ENCODE peak calls at places on chromosomes 11 and 22, in four cellular contexts. S is Caco-2, U is right lobe of liver, Z is left ventricle myocardium inferior. T is an unnamed sample.

GRCh38 chr11:6932150-6932549 is 5.9 kb downstream of the ZNF215 start:
- DNase-seq in Z (no peak), S (no peak), U (no peak), T (no peak)

GRCh38 chr22:40190501-40190900 is 12.8 kb downstream of the TNRC6B start:
- DNase-seq in S (no peak), U (no peak), Z (peak; percentile 45), T (no peak)

GRCh38 chr22:33842421-33843094 is 77.7 kb downstream of the LARGE1 start:
- DNase-seq in U (no peak), Z (no peak), S (no peak), T (no peak)

GRCh38 chr11:105164226-105164625 is 24.7 kb upstream of the CARD18 start:
- DNase-seq in S (no peak), Z (no peak), U (no peak), T (no peak)

GRCh38 chr22:25404556-25404922 is 159.9 kb upstream of the GRK3 start:
- DNase-seq in S (peak; percentile 39), U (no peak), Z (no peak), T (no peak)

GRCh38 chr11:17722000-17722643 is 2.8 kb downstream of the MYOD1 start:
- DNase-seq in Z (no peak), U (no peak), S (no peak), T (no peak)

GRCh38 chr11:132258865-132259264 is 888.5 kb downstream of the NTM start:
- DNase-seq in U (no peak), S (no peak), Z (no peak), T (no peak)

GRCh38 chr11:14727215-14727614 is 83.6 kb downstream of the PDE3B start:
- DNase-seq in U (no peak), S (no peak), Z (no peak), T (no peak)

GRCh38 chr22:37807410-37808293 is at the start of gene GCAT:
- DNase-seq in Z (peak; percentile 97), U (peak; percentile 98), S (peak; percentile 94), T (peak; percentile 94)

GRCh38 chr11:72755794-72756285 is 3.6 kb upstream of the ARAP1 start:
- DNase-seq in S (no peak), Z (no peak), U (no peak), T (no peak)

GRCh38 chr11:58958500-58958899 is 19.2 kb downstream of the GLYATL1 start:
- DNase-seq in Z (no peak), U (no peak), S (peak; percentile 48), T (no peak)

GRCh38 chr22:36493690-36494110 is 12.3 kb upstream of the TXN2 start:
- DNase-seq in Z (peak; percentile 39), U (peak; percentile 63), S (no peak), T (no peak)

GRCh38 chr22:38869663-38870062 is 2.4 kb downstream of the CBX6 start:
- DNase-seq in S (no peak), U (no peak), Z (no peak), T (no peak)

GRCh38 chr11:61413496-61413895 is 16.3 kb downstream of the CPSF7 start:
- DNase-seq in S (no peak), U (no peak), Z (no peak), T (no peak)

GRCh38 chr11:77407613-77408012 is 66.3 kb downstream of the PAK1 start:
- DNase-seq in S (no peak), Z (no peak), U (no peak), T (no peak)

GRCh38 chr22:47435204-47435487 is 672.7 kb downstream of the TBC1D22A start:
- DNase-seq in S (no peak), U (no peak), Z (no peak), T (no peak)

GRCh38 chr11:61174275-61174674 is 13.0 kb upstream of the VPS37C start:
- DNase-seq in S (no peak), U (no peak), Z (no peak), T (no peak)

GRCh38 chr11:78469905-78470304 is 52.3 kb upstream of the GAB2 start:
- DNase-seq in U (no peak), S (no peak), Z (no peak), T (no peak)

GRCh38 chr11:90851196-90851595 is 628.3 kb upstream of the CHORDC1 start:
- DNase-seq in S (no peak), U (no peak), Z (no peak), T (no peak)

GRCh38 chr11:92449222-92449621 is 224.6 kb downstream of the FAT3 start:
- DNase-seq in U (no peak), S (no peak), Z (no peak), T (no peak)

GRCh38 chr11:2707736-2708135 is 7.9 kb upstream of the KCNQ1OT1 start:
- DNase-seq in Z (no peak), U (no peak), S (no peak), T (no peak)

GRCh38 chr11:37504925-37505324 is 906.9 kb upstream of the RAG2 start:
- DNase-seq in U (no peak), S (peak; percentile 12), Z (no peak), T (peak; percentile 77)

GRCh38 chr11:57639321-57640067 is 10.2 kb downstream of the YPEL4 start:
- DNase-seq in Z (no peak), S (peak; percentile 51), U (peak; percentile 60), T (no peak)

GRCh38 chr11:796565-797299 is 1.3 kb downstream of the SLC25A22 start:
- DNase-seq in Z (no peak), U (peak; percentile 90), S (no peak), T (no peak)

GRCh38 chr11:129720156-129720555 is 95.5 kb upstream of the TMEM45B start:
- DNase-seq in U (no peak), S (no peak), Z (no peak), T (peak; percentile 9)

GRCh38 chr11:19980388-19980787 is 179.9 kb downstream of the DBX1 start:
- DNase-seq in S (no peak), U (no peak), Z (no peak), T (no peak)

GRCh38 chr11:73404048-73404447 is 27.8 kb downstream of the RELT start:
- DNase-seq in Z (peak; percentile 76), U (peak; percentile 74), S (peak; percentile 85), T (no peak)

GRCh38 chr11:78290293-78291176 is 101.8 kb downstream of the USP35 start:
- DNase-seq in U (no peak), Z (no peak), S (peak; percentile 78), T (no peak)

GRCh38 chr11:69114362-69114761 is 41.4 kb upstream of the SMIM38 start:
- DNase-seq in Z (no peak), S (no peak), U (peak; percentile 38), T (no peak)

GRCh38 chr22:17266261-17266971 is 47.2 kb upstream of the ADA2 start:
- DNase-seq in U (no peak), Z (peak; percentile 45), S (peak; percentile 76), T (no peak)

GRCh38 chr11:113874096-113874919 is 1.1 kb downstream of the USP28 start:
- DNase-seq in S (no peak), Z (no peak), U (no peak), T (no peak)

GRCh38 chr11:132408877-132409276 is 1038.5 kb downstream of the NTM start:
- DNase-seq in S (no peak), U (no peak), Z (no peak), T (no peak)

GRCh38 chr22:34950480-34950879 is 115.5 kb upstream of the ISX start:
- DNase-seq in U (no peak), S (no peak), Z (no peak), T (no peak)

GRCh38 chr11:130431337-130431773 is 2.9 kb upstream of the ADAMTS8 start:
- DNase-seq in S (peak; percentile 93), U (no peak), Z (peak; percentile 65), T (no peak)

GRCh38 chr22:20114506-20115475 is 1.1 kb upstream of the RANBP1 start:
- DNase-seq in S (no peak), U (peak; percentile 54), Z (peak; percentile 11), T (no peak)
- H3K4me3 ChIP-seq in S (no peak overlapping the region), U (no peak overlapping the region), Z (no peak overlapping the region), T (no peak overlapping the region)

GRCh38 chr11:27296406-27296994 is 66.5 kb downstream of the CCDC34 start:
- DNase-seq in U (no peak), Z (no peak), S (peak; percentile 59), T (no peak)
- TF ChIP-seq CTCF in U (peak; percentile 71), Z (peak; percentile 75), S (peak; percentile 83), T (peak; percentile 91)

GRCh38 chr22:44704159-44705021 is 2.4 kb downstream of the PRR5 start:
- DNase-seq in Z (no peak), U (no peak), S (no peak), T (no peak)
- H3K4me1 ChIP-seq in Z (peaks cover 11% of the 10 kb centered on the region), U (peaks cover 8% of the 10 kb centered on the region), S (peaks cover 37% of the 10 kb centered on the region), T (no peaks in the 10 kb centered on the region)

DNA sequence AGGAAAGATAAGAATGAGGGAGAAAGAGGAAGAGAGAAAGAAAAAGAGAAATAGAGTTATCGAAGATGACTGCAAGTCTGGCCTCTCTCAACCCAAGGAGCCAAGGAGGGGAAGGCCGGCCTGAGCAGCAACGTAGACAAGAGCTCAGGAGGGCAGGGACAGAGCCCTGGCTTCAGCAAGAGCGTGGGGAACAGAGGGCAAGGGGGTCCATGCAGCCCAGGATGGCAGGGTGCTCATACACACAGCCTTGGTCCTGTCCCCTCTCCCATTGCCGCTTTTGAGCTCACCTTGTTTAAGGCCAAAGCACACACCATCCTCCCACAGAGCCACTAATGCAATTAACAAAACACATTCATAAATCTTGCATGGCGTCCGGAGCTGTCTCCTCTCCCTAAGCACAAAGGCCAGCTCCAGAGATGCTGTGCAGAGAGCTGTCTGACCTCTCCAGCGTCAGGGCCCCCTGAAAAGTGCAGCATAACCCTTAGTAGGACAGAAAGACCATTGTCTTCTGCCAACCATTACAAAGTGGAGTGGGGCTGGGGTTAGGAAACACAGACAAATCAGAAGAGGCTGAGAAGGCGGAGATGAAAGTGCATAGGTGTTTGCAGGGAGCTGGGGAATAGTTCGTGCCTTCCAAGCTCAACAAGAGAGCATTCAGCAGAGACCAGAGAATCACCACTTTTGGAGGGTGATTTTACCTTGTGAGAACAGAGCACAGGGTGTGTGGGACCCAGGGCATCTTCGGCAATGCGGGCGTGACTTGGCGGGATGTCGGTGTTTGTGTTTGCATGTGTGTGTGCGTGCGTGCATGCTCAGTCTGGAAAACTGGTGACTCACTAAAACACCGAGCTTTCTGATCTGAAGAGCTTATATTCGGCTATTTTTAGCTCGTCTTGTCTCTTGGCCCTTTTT is 28.2 kb upstream of the JAM3 start:
- DNase-seq in S (no peak), U (peak; percentile 42), Z (no peak), T (no peak)
- H3K4me3 ChIP-seq in S (no peak overlapping the region), U (no peak overlapping the region), Z (no peak overlapping the region), T (no peak overlapping the region)

GRCh38 chr11:115665958-115666357 is 161.7 kb upstream of the CADM1 start:
- DNase-seq in U (no peak), Z (no peak), S (no peak), T (no peak)

GRCh38 chr11:115660072-115660805 is 156.0 kb upstream of the CADM1 start:
- DNase-seq in S (no peak), U (no peak), Z (no peak), T (no peak)

GRCh38 chr11:115664313-115664712 is 160.1 kb upstream of the CADM1 start:
- DNase-seq in S (no peak), U (no peak), Z (no peak), T (no peak)

GRCh38 chr11:115663790-115664189 is 159.6 kb upstream of the CADM1 start:
- DNase-seq in Z (no peak), U (no peak), S (no peak), T (no peak)

DNA sequence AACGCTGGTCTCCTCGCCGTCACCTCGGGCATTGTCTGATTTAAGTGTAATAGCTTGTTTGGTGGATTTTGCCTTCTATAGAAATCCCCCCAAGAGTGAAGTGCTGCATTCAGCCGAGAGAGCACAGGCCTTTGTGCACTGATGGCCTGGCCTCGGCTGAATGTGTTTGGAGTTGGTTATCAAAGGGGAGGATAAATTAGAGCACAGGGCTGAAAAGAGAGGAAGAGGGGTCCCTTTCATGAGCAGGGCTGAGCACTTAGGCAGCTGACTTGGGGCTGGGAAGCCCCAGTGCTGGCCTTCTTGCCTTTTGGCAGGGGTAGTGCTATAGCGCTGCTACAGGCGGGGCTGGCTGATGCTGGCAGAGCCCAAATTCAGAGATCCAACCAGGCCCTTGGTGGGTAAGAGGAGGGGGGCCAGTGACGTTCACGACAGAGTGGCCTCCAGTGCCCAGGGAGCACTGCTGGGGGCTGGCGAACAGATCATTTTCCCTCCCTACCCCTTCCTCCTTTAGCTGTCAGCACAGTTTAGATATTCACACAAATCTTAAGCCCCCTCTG is 161.2 kb upstream of the CADM1 start:
- DNase-seq in S (no peak), Z (no peak), U (no peak), T (no peak)
- TF ChIP-seq CTCF in S (no peak), Z (no peak), U (no peak), T (no peak)